ENCODE peak calls at places on chromosomes 5 and 9, in seven cellular contexts. Q, A, O, W, L, X and C are unnamed samples.

GRCh38 chr9:76887951-76888350 is 18.0 kb downstream of the PRUNE2 start:
- ATAC-seq in L (no peak), A (no peak), O (no peak), X (no peak), Q (no peak), W (no peak), C (no peak)

GRCh38 chr9:70490478-70490877 is 76.0 kb upstream of the KLF9 start:
- ATAC-seq in O (peak), X (peak), A (peak), L (peak), W (no peak), Q (no peak), C (no peak)

GRCh38 chr5:14767942-14768837 is 103.4 kb downstream of the ANKH start:
- ATAC-seq in Q (no peak), W (no peak), A (no peak), O (no peak), L (no peak), X (peak), C (no peak)

GRCh38 chr5:159181152-159181551 is 28.2 kb downstream of the RNF145 start:
- ATAC-seq in A (no peak), L (no peak), X (no peak), O (no peak), Q (no peak), W (no peak), C (peak)

GRCh38 chr5:131994533-131995226 is 16.8 kb downstream of the ACSL6 start:
- ATAC-seq in L (no peak), X (no peak), Q (no peak), A (no peak), W (no peak), O (no peak), C (peak)

GRCh38 chr9:137305060-137305787 is 3.2 kb upstream of the NRARP start:
- ATAC-seq in W (peak), X (peak), Q (peak), L (no peak), O (peak), A (peak), C (no peak)

GRCh38 chr9:25677301-25678146 is 720 bp downstream of the TUSC1 start:
- ATAC-seq in A (peak), W (peak), L (peak), Q (peak), X (peak), O (peak), C (peak)

GRCh38 chr5:169768416-169768815 is 131.3 kb downstream of the DOCK2 start:
- ATAC-seq in X (no peak), A (no peak), O (no peak), Q (no peak), W (no peak), L (no peak), C (no peak)

GRCh38 chr5:154937718-154938466 is at the start of gene GEMIN5:
- ATAC-seq in O (peak), A (peak), W (peak), X (peak), Q (peak), L (peak), C (peak)

GRCh38 chr9:95753762-95754465 is 121.6 kb upstream of the ERCC6L2 start:
- ATAC-seq in Q (no peak), L (no peak), A (no peak), X (no peak), W (peak), O (no peak), C (no peak)